ENCODE peak calls at places on chromosomes 11 and 22, in nine cellular contexts. F is astrocyte of the spinal cord; U is A549; D is lung; Q is colonic mucosa; B is cardiac fibroblast; Z is fibroblast of lung; E is pancreas; J is CD4-positive, alpha-beta T cell. Y is an unnamed sample.

GRCh38 chr22:42868751-42869251 is 11.7 kb upstream of the ARFGAP3 start:
- DNase-seq in F (peak; percentile 72), U (no peak), D (peak; percentile 66), Q (no peak), B (no peak), Z (no peak), E (peak; percentile 90), J (no peak), Y (no peak)

GRCh38 chr11:73653996-73654395 is 7.6 kb downstream of the PLEKHB1 start:
- DNase-seq in F (no peak), U (no peak), D (no peak), Q (no peak), B (no peak), Z (no peak), E (no peak), J (no peak), Y (no peak)

GRCh38 chr11:2585566-2586090 is 114.2 kb downstream of the KCNQ1OT1 start:
- DNase-seq in F (no peak), U (no peak), D (no peak), Q (no peak), B (no peak), Z (no peak), E (no peak), J (no peak), Y (no peak)

GRCh38 chr22:32545801-32546200 is 71.2 kb downstream of the FBXO7 start:
- DNase-seq in F (no peak), U (no peak), D (no peak), Q (no peak), B (no peak), Z (peak; percentile 68), E (no peak), J (no peak), Y (peak; percentile 60)

GRCh38 chr11:34566209-34566551 is 52.6 kb upstream of the ELF5 start:
- DNase-seq in F (no peak), U (no peak), D (no peak), Q (no peak), B (no peak), Z (no peak), E (no peak), J (no peak), Y (no peak)

GRCh38 chr11:74141274-74141695 is 29.5 kb downstream of the C2CD3 start:
- DNase-seq in F (peak; percentile 32), U (peak; percentile 82), D (no peak), Q (peak; percentile 26), B (peak; percentile 63), Z (no peak), E (no peak), J (no peak), Y (peak; percentile 11)

GRCh38 chr11:64092119-64092760 is 56.5 kb downstream of the FLRT1 start:
- DNase-seq in F (no peak), U (no peak), D (no peak), Q (no peak), B (no peak), Z (no peak), E (no peak), J (no peak), Y (no peak)

GRCh38 chr11:111540114-111540920 is at the start of gene LAYN:
- DNase-seq in F (peak; percentile 61), U (no peak), D (no peak), Q (peak; percentile 22), B (no peak), Z (no peak), E (no peak), J (no peak), Y (no peak)

GRCh38 chr22:17159504-17159951 is 451 bp upstream of the HDHD5 start:
- DNase-seq in F (peak; percentile 56), U (peak; percentile 48), D (peak; percentile 61), Q (peak; percentile 69), B (peak; percentile 60), Z (peak; percentile 38), E (peak; percentile 21), J (no peak), Y (no peak)

GRCh38 chr11:122478986-122479385 is 176.5 kb upstream of the UBASH3B start:
- DNase-seq in F (no peak), U (no peak), D (no peak), Q (no peak), B (no peak), Z (no peak), E (no peak), J (no peak), Y (no peak)

GRCh38 chr22:47357493-47357892 is 595.0 kb downstream of the TBC1D22A start:
- DNase-seq in F (no peak), U (no peak), D (no peak), Q (no peak), B (no peak), Z (no peak), E (no peak), J (no peak), Y (no peak)

GRCh38 chr22:37843746-37844089 is 416 bp downstream of the ANKRD54 start:
- DNase-seq in F (no peak), U (no peak), D (no peak), Q (peak; percentile 64), B (no peak), Z (peak; percentile 21), E (peak; percentile 58), J (no peak), Y (no peak)

GRCh38 chr11:2542406-2542805 is 97.6 kb downstream of the KCNQ1 start:
- DNase-seq in F (no peak), U (no peak), D (no peak), Q (no peak), B (no peak), Z (no peak), E (no peak), J (no peak), Y (no peak)

GRCh38 chr11:84247931-84248330 is 961.8 kb upstream of the CCDC90B start:
- DNase-seq in F (peak; percentile 19), U (no peak), D (no peak), Q (no peak), B (peak; percentile 61), Z (no peak), E (no peak), J (no peak), Y (no peak)

GRCh38 chr11:18452927-18453326 is 2.7 kb upstream of the LDHAL6A start:
- DNase-seq in F (peak; percentile 4), U (no peak), D (no peak), Q (no peak), B (peak; percentile 52), Z (no peak), E (no peak), J (no peak), Y (peak; percentile 58)

GRCh38 chr11:32884023-32884422 is 8.6 kb upstream of the QSER1 start:
- DNase-seq in F (no peak), U (no peak), D (no peak), Q (no peak), B (no peak), Z (no peak), E (no peak), J (no peak), Y (no peak)

GRCh38 chr11:28520291-28520690 is 412.1 kb downstream of the METTL15 start:
- DNase-seq in F (no peak), U (no peak), D (no peak), Q (no peak), B (no peak), Z (no peak), E (no peak), J (no peak), Y (no peak)

DNA sequence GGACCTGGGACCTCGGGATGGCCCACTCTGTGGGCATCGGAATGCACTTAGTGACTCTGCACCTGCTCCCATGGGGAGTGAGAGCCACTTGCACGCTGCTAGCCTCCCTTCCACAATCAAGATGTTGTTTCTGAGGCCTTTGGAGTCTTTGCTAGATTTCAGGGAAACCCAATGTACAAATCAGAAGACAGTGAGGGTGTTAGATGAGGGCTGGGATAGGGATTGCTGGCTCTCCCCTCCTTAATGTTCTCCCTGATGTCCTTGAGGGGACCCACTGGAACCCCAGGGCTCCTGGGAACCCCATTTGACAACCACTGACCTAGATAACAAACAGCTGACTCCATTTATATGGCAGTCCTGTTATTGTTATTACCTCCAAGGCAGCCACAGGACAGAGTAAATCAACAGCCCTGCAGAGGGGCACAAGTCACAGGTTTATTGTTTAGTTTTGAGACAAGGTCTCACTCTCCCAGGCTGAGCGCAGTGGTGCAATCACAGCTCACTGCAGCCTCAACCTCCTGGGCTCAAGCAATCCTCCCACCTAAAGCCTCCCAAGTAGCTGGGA is 31.3 kb upstream of the COMT start:
- DNase-seq in F (no peak), U (no peak), D (no peak), Q (no peak), B (no peak), Z (no peak), E (no peak), J (no peak), Y (no peak)
- TF ChIP-seq CTCF in F (no peak), U (no peak), D (no peak), Q (no peak), B (no peak), Z (no peak), E (no peak), J (peak; percentile 36), Y (peak; percentile 33)

DNA sequence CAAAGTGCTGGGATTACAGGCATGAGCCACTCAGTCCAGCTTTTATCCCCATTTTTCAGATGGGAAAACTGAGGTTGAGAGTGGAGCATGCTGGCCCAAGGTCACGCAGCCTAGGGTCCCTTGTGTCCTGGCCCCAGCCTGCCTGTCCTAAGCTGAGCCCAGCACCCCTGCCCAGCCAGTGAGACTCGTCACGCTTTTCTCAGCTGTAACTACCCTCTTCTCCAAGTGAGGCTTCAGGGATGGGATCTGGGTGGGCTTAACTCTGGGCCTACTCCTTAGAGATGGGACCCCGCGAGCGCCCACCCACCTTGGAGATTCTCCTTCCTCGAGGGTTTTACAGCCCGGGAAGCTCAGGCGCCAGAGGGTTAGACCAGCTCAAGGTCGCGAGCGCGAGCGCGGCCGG is 390 bp upstream of the TMEM151A start:
- DNase-seq in F (no peak), U (no peak), D (no peak), Q (no peak), B (no peak), Z (no peak), E (no peak), J (no peak), Y (no peak)
- TF ChIP-seq CTCF in F (no peak), U (no peak), D (no peak), Q (no peak), B (no peak), Z (no peak), E (no peak), J (no peak), Y (no peak)

GRCh38 chr11:109426442-109426841 is 4.5 kb downstream of the C11orf87 start:
- DNase-seq in F (no peak), U (peak; percentile 2), D (no peak), Q (no peak), B (peak; percentile 33), Z (no peak), E (no peak), J (no peak), Y (no peak)
- TF ChIP-seq CTCF in F (peak; percentile 42), U (no peak), D (no peak), Q (no peak), B (peak; percentile 41), Z (no peak), E (no peak), J (no peak), Y (peak; percentile 56)

GRCh38 chr22:27257987-27258386 is 543.6 kb downstream of the MN1 start:
- DNase-seq in F (no peak), U (no peak), D (no peak), Q (no peak), B (no peak), Z (no peak), E (no peak), J (no peak), Y (no peak)
- TF ChIP-seq CTCF in F (no peak), U (no peak), D (no peak), Q (no peak), B (no peak), Z (no peak), E (no peak), J (no peak), Y (peak; percentile 41)